ENCODE peak calls at places on chromosomes 13 and 19, in seven cellular contexts. D is thoracic aorta, O is suprapubic skin, X is RWPE1, T is upper lobe of right lung, J is fibroblast of lung, R is H9. E is an unnamed sample.

GRCh38 chr19:34409189-34410164 is 5.3 kb downstream of the PDCD2L start:
- DNase-seq in X (no peak), T (no peak), J (no peak), R (no peak), O (peak; percentile 50), D (no peak), E (no peak)

GRCh38 chr13:66344770-66345367 is 885.3 kb downstream of the PCDH9 start:
- DNase-seq in O (no peak), J (peak; percentile 31), T (no peak), D (no peak), X (no peak), R (no peak), E (no peak)

GRCh38 chr13:36882829-36883390 is 37.1 kb downstream of the SMAD9 start:
- DNase-seq in J (no peak), X (no peak), D (no peak), O (no peak), R (no peak), T (no peak), E (no peak)

GRCh38 chr13:20399961-20400360 is 125.7 kb downstream of the CRYL1 start:
- DNase-seq in O (no peak), R (no peak), T (no peak), D (no peak), X (no peak), J (no peak), E (no peak)

GRCh38 chr13:34942732-34943674 is 933 bp downstream of the NBEA start:
- DNase-seq in R (peak; percentile 68), T (peak; percentile 64), D (no peak), X (no peak), O (peak; percentile 49), J (no peak), E (peak; percentile 50)

GRCh38 chr19:38425810-38426466 is at the start of gene RASGRP4:
- DNase-seq in D (no peak), J (no peak), O (no peak), R (peak; percentile 40), T (peak; percentile 71), X (no peak), E (no peak)

GRCh38 chr13:109144693-109145437 is 515.5 kb downstream of the MYO16 start:
- DNase-seq in X (no peak), D (no peak), R (no peak), O (no peak), J (no peak), T (no peak), E (no peak)

GRCh38 chr13:73954808-73955207 is 179.4 kb downstream of the KLF12 start:
- DNase-seq in T (no peak), O (no peak), R (no peak), J (no peak), X (no peak), D (no peak), E (no peak)

GRCh38 chr13:79678100-79678499 is 197.1 kb downstream of the NDFIP2 start:
- DNase-seq in J (peak; percentile 8), X (no peak), T (no peak), R (no peak), D (no peak), O (no peak), E (no peak)

GRCh38 chr19:30670562-30671513 is 298.7 kb downstream of the ZNF536 start:
- DNase-seq in D (no peak), J (no peak), O (no peak), R (no peak), T (no peak), X (no peak), E (no peak)

GRCh38 chr19:49497790-49498106 is 1.5 kb downstream of the RPS11 start:
- DNase-seq in T (no peak), D (no peak), J (no peak), X (no peak), O (no peak), R (no peak), E (no peak)

GRCh38 chr19:40603071-40603718 is 2.0 kb downstream of the LTBP4 start:
- DNase-seq in R (no peak), J (no peak), X (no peak), D (no peak), O (no peak), T (no peak), E (no peak)

GRCh38 chr13:42658019-42658418 is 84.1 kb downstream of the TNFSF11 start:
- DNase-seq in R (no peak), J (no peak), X (no peak), O (no peak), D (no peak), T (no peak), E (no peak)

GRCh38 chr19:52191951-52192350 is 2.1 kb downstream of the PPP2R1A start:
- DNase-seq in O (no peak), T (no peak), X (no peak), R (no peak), J (peak; percentile 5), D (no peak), E (peak; percentile 15)

GRCh38 chr13:84130739-84131138 is 248.5 kb upstream of the SLITRK1 start:
- DNase-seq in J (no peak), T (no peak), D (no peak), X (no peak), R (no peak), O (no peak), E (no peak)

GRCh38 chr19:50321831-50322230 is 7.3 kb downstream of the KCNC3 start:
- DNase-seq in D (no peak), X (no peak), T (no peak), O (no peak), J (no peak), R (no peak), E (no peak)

GRCh38 chr13:76754414-76754813 is 131.8 kb downstream of the KCTD12 start:
- DNase-seq in O (no peak), J (peak; percentile 58), X (peak; percentile 21), D (no peak), R (no peak), T (no peak), E (no peak)

GRCh38 chr19:41350735-41351338 is 2.9 kb downstream of the TGFB1 start:
- DNase-seq in X (no peak), D (no peak), T (no peak), R (peak; percentile 32), O (no peak), J (no peak), E (no peak)

GRCh38 chr19:55781112-55781511 is 12.2 kb downstream of the RFPL4AL1 start:
- DNase-seq in X (no peak), J (no peak), D (no peak), R (no peak), T (no peak), O (no peak), E (no peak)

GRCh38 chr19:41753159-41753558 is 2.2 kb upstream of the CEACAM6 start:
- DNase-seq in J (peak; percentile 3), X (peak; percentile 51), D (no peak), R (peak; percentile 65), T (peak; percentile 88), O (no peak), E (no peak)

GRCh38 chr13:96075953-96076543 is 13.9 kb upstream of the HS6ST3 start:
- DNase-seq in X (peak; percentile 21), O (no peak), R (no peak), T (no peak), D (no peak), J (peak; percentile 39), E (no peak)

GRCh38 chr19:4496304-4496703 is 22.0 kb downstream of the PLIN4 start:
- DNase-seq in T (no peak), X (no peak), D (no peak), J (no peak), O (no peak), R (no peak), E (no peak)

GRCh38 chr19:1122021-1122971 is 18.5 kb downstream of the GPX4 start:
- DNase-seq in O (no peak), R (no peak), T (no peak), J (no peak), D (no peak), X (no peak), E (no peak)

GRCh38 chr19:1123381-1123780 is 19.6 kb downstream of the GPX4 start:
- DNase-seq in R (no peak), O (no peak), X (no peak), D (no peak), T (no peak), J (no peak), E (no peak)

GRCh38 chr19:1119475-1120217 is 15.9 kb downstream of the GPX4 start:
- DNase-seq in X (no peak), T (no peak), R (no peak), D (no peak), O (no peak), J (no peak), E (no peak)

GRCh38 chr19:1122972-1123363 is 19.2 kb downstream of the GPX4 start:
- DNase-seq in O (no peak), R (peak; percentile 90), J (peak; percentile 76), T (peak; percentile 89), D (no peak), X (peak; percentile 90), E (no peak)

GRCh38 chr19:1121395-1121794 is 17.6 kb downstream of the GPX4 start:
- DNase-seq in O (no peak), T (no peak), X (no peak), D (no peak), J (no peak), R (no peak), E (no peak)
- H3K27ac ChIP-seq in O (no peak overlapping the region), T (no peak overlapping the region), X (peak overlapping the region; percentile 93), D (no peak overlapping the region), J (no peak overlapping the region), R (no peak overlapping the region), E (no peak overlapping the region)

GRCh38 chr19:6233051-6233826 is 46.5 kb downstream of the MLLT1 start:
- DNase-seq in X (no peak), T (peak; percentile 82), O (peak; percentile 79), J (peak; percentile 27), D (peak; percentile 50), R (no peak), E (no peak)
- H3K27ac ChIP-seq in X (peak overlapping the region; percentile 99), T (peak overlapping the region; percentile 80), O (peak overlapping the region; percentile 73), J (peak overlapping the region; percentile 73), D (no peak overlapping the region), R (no peak overlapping the region), E (peak overlapping the region; percentile 11)

GRCh38 chr13:51240888-51241475 is 18.8 kb downstream of the FAM124A start:
- DNase-seq in D (no peak), X (no peak), J (no peak), O (no peak), R (no peak), T (no peak), E (no peak)
- H3K27ac ChIP-seq in D (no peak overlapping the region), X (no peak overlapping the region), J (no peak overlapping the region), O (no peak overlapping the region), R (no peak overlapping the region), T (no peak overlapping the region), E (peak overlapping the region; percentile 61)

GRCh38 chr13:106505295-106505694 is 30.2 kb downstream of the EFNB2 start:
- DNase-seq in J (no peak), X (no peak), R (no peak), O (no peak), D (no peak), T (no peak), E (no peak)

GRCh38 chr13:106507560-106508274 is 27.7 kb downstream of the EFNB2 start:
- DNase-seq in J (peak; percentile 98), T (no peak), X (peak; percentile 66), D (no peak), R (no peak), O (no peak), E (no peak)

GRCh38 chr13:106503730-106504129 is 31.7 kb downstream of the EFNB2 start:
- DNase-seq in R (no peak), D (no peak), T (no peak), J (no peak), O (no peak), X (no peak), E (no peak)

GRCh38 chr13:106503272-106503671 is 32.2 kb downstream of the EFNB2 start:
- DNase-seq in X (no peak), D (no peak), J (no peak), T (no peak), O (no peak), R (no peak), E (no peak)

GRCh38 chr13:106506286-106506685 is 29.2 kb downstream of the EFNB2 start:
- DNase-seq in T (no peak), R (no peak), D (no peak), X (no peak), O (no peak), J (no peak), E (no peak)
- H3K27ac ChIP-seq in T (no peak overlapping the region), R (no peak overlapping the region), D (peak overlapping the region; percentile 67), X (no peak overlapping the region), O (no peak overlapping the region), J (no peak overlapping the region), E (no peak overlapping the region)

E was measured in caudate nucleus.